ENCODE peak calls at places on chromosomes 16 and 17, in four cellular contexts. One of them, this sample, is unnamed.

GRCh38 chr17:70344356-70345060 is 175.2 kb downstream of the KCNJ2 start:
- DNase-seq in skeletal muscle cell: no peak
- DNase-seq in RPMI8226: peak; percentile 58
- DNase-seq in tibial nerve: no peak
- DNase-seq in this sample: no peak

GRCh38 chr17:3916825-3917224 is 560 bp upstream of the P2RX1 start:
- DNase-seq in skeletal muscle cell: no peak
- DNase-seq in RPMI8226: no peak
- DNase-seq in tibial nerve: no peak
- DNase-seq in this sample: no peak

GRCh38 chr17:68161644-68162428 is 86.0 kb upstream of the AMZ2 start:
- DNase-seq in tibial nerve: no peak
- DNase-seq in RPMI8226: no peak
- DNase-seq in skeletal muscle cell: no peak
- DNase-seq in this sample: no peak

GRCh38 chr16:89873822-89874689 is 664 bp downstream of the TCF25 start:
- DNase-seq in RPMI8226: peak; percentile 93
- DNase-seq in skeletal muscle cell: peak; percentile 86
- DNase-seq in tibial nerve: peak; percentile 95
- DNase-seq in this sample: peak; percentile 98

GRCh38 chr17:50111687-50112655 is 16.8 kb downstream of the PDK2 start:
- DNase-seq in tibial nerve: no peak
- DNase-seq in RPMI8226: no peak
- DNase-seq in skeletal muscle cell: no peak
- DNase-seq in this sample: no peak

GRCh38 chr16:68592466-68593337 is 52.4 kb upstream of the CDH3 start:
- DNase-seq in skeletal muscle cell: no peak
- DNase-seq in RPMI8226: peak; percentile 44
- DNase-seq in tibial nerve: no peak
- DNase-seq in this sample: peak; percentile 74

GRCh38 chr17:15947331-15947730 is 2.4 kb downstream of the ADORA2B start:
- DNase-seq in RPMI8226: no peak
- DNase-seq in skeletal muscle cell: no peak
- DNase-seq in tibial nerve: no peak
- DNase-seq in this sample: no peak

GRCh38 chr16:70512456-70512855 is 10.9 kb downstream of the COG4 start:
- DNase-seq in tibial nerve: no peak
- DNase-seq in RPMI8226: no peak
- DNase-seq in skeletal muscle cell: no peak
- DNase-seq in this sample: no peak

GRCh38 chr17:47280072-47280811 is 26.6 kb downstream of the ITGB3 start:
- DNase-seq in skeletal muscle cell: no peak
- DNase-seq in tibial nerve: no peak
- DNase-seq in RPMI8226: no peak
- DNase-seq in this sample: no peak

GRCh38 chr17:83196088-83196765 is 116.8 kb downstream of the METRNL start:
- DNase-seq in skeletal muscle cell: peak; percentile 57
- DNase-seq in RPMI8226: no peak
- DNase-seq in tibial nerve: peak; percentile 74
- DNase-seq in this sample: no peak

GRCh38 chr16:80317132-80318098 is 223.4 kb upstream of the DYNLRB2 start:
- DNase-seq in skeletal muscle cell: no peak
- DNase-seq in tibial nerve: no peak
- DNase-seq in RPMI8226: no peak
- DNase-seq in this sample: no peak

GRCh38 chr17:74359916-74360315 is 1.8 kb downstream of the BTBD17 start:
- DNase-seq in skeletal muscle cell: no peak
- DNase-seq in RPMI8226: no peak
- DNase-seq in tibial nerve: no peak
- DNase-seq in this sample: no peak

GRCh38 chr17:9544221-9544620 is 31.4 kb downstream of the STX8 start:
- DNase-seq in tibial nerve: no peak
- DNase-seq in RPMI8226: no peak
- DNase-seq in skeletal muscle cell: no peak
- DNase-seq in this sample: no peak

GRCh38 chr16:4415538-4416199 is 727 bp downstream of the CORO7 start:
- DNase-seq in tibial nerve: peak; percentile 33
- DNase-seq in skeletal muscle cell: no peak
- DNase-seq in RPMI8226: peak; percentile 87
- DNase-seq in this sample: peak; percentile 76

GRCh38 chr17:67520916-67521772 is 144.1 kb downstream of the PITPNC1 start:
- DNase-seq in RPMI8226: no peak
- DNase-seq in skeletal muscle cell: no peak
- DNase-seq in tibial nerve: no peak
- DNase-seq in this sample: no peak

GRCh38 chr17:75588546-75589016 is 981 bp downstream of the MYO15B start:
- DNase-seq in skeletal muscle cell: no peak
- DNase-seq in tibial nerve: no peak
- DNase-seq in RPMI8226: no peak
- DNase-seq in this sample: no peak

GRCh38 chr17:76054112-76054476 is 18.2 kb downstream of the SRP68 start:
- DNase-seq in tibial nerve: no peak
- DNase-seq in RPMI8226: no peak
- DNase-seq in skeletal muscle cell: no peak
- DNase-seq in this sample: no peak

GRCh38 chr17:61260061-61260797 is 139.4 kb upstream of the TBX2 start:
- DNase-seq in RPMI8226: no peak
- DNase-seq in tibial nerve: peak; percentile 29
- DNase-seq in skeletal muscle cell: peak; percentile 92
- DNase-seq in this sample: no peak

GRCh38 chr17:57440522-57441269 is 184.4 kb downstream of the MSI2 start:
- DNase-seq in skeletal muscle cell: peak; percentile 88
- DNase-seq in RPMI8226: peak; percentile 64
- DNase-seq in tibial nerve: peak; percentile 63
- DNase-seq in this sample: peak; percentile 84

GRCh38 chr17:76088041-76088867 is 9.3 kb downstream of the ZACN start:
- DNase-seq in tibial nerve: no peak
- DNase-seq in skeletal muscle cell: no peak
- DNase-seq in RPMI8226: no peak
- DNase-seq in this sample: no peak

GRCh38 chr17:67912656-67913055 is 83.6 kb downstream of the C17orf58 start:
- DNase-seq in RPMI8226: no peak
- DNase-seq in tibial nerve: no peak
- DNase-seq in skeletal muscle cell: no peak
- DNase-seq in this sample: no peak

GRCh38 chr16:89958068-89958467 is 9.5 kb downstream of the DEF8 start:
- DNase-seq in RPMI8226: no peak
- DNase-seq in tibial nerve: no peak
- DNase-seq in skeletal muscle cell: no peak
- DNase-seq in this sample: peak; percentile 82

GRCh38 chr17:2331303-2331702 is 5.0 kb downstream of the TSR1 start:
- DNase-seq in RPMI8226: no peak
- DNase-seq in skeletal muscle cell: no peak
- DNase-seq in tibial nerve: no peak
- DNase-seq in this sample: peak; percentile 52

GRCh38 chr17:48577330-48577945 is 712 bp downstream of the HOXB4 start:
- DNase-seq in skeletal muscle cell: no peak
- DNase-seq in tibial nerve: no peak
- DNase-seq in RPMI8226: no peak
- DNase-seq in this sample: peak; percentile 62

GRCh38 chr17:79844869-79845600 is 5.8 kb upstream of the CBX4 start:
- DNase-seq in skeletal muscle cell: no peak
- DNase-seq in tibial nerve: no peak
- DNase-seq in RPMI8226: peak; percentile 69
- DNase-seq in this sample: peak; percentile 77

GRCh38 chr17:63948521-63948920 is 16.4 kb upstream of the CD79B start:
- DNase-seq in tibial nerve: no peak
- DNase-seq in RPMI8226: no peak
- DNase-seq in skeletal muscle cell: no peak
- DNase-seq in this sample: no peak

GRCh38 chr16:89122322-89122831 is 28.7 kb downstream of the ACSF3 start:
- DNase-seq in RPMI8226: peak; percentile 93
- DNase-seq in skeletal muscle cell: no peak
- DNase-seq in tibial nerve: no peak
- DNase-seq in this sample: peak; percentile 42

GRCh38 chr17:39739020-39739884 is 1.5 kb downstream of the GRB7 start:
- DNase-seq in RPMI8226: peak; percentile 79
- DNase-seq in skeletal muscle cell: no peak
- DNase-seq in tibial nerve: no peak
- DNase-seq in this sample: no peak

GRCh38 chr17:75688209-75688771 is 21.2 kb downstream of the SAP30BP start:
- DNase-seq in RPMI8226: no peak
- DNase-seq in tibial nerve: no peak
- DNase-seq in skeletal muscle cell: no peak
- DNase-seq in this sample: no peak

GRCh38 chr17:39677581-39678339 is 9.5 kb downstream of the PNMT start:
- DNase-seq in RPMI8226: no peak
- DNase-seq in tibial nerve: no peak
- DNase-seq in skeletal muscle cell: no peak
- DNase-seq in this sample: no peak

GRCh38 chr16:70779361-70779760 is 21.6 kb downstream of the VAC14 start:
- DNase-seq in skeletal muscle cell: no peak
- DNase-seq in RPMI8226: no peak
- DNase-seq in tibial nerve: no peak
- DNase-seq in this sample: no peak

GRCh38 chr16:48014349-48015135 is 141.3 kb downstream of the ABCC12 start:
- DNase-seq in tibial nerve: no peak
- DNase-seq in skeletal muscle cell: no peak
- DNase-seq in RPMI8226: no peak
- DNase-seq in this sample: peak; percentile 67

GRCh38 chr17:31798205-31798724 is 60.8 kb downstream of the COPRS start:
- DNase-seq in skeletal muscle cell: no peak
- DNase-seq in tibial nerve: no peak
- DNase-seq in RPMI8226: no peak
- DNase-seq in this sample: no peak